ENCODE peak calls at places on chromosomes 12 and 14, in six cellular contexts. Q is CD8-positive, alpha-beta memory T cell; W is hypothalamus; R is RPMI8226; P is activated T-helper 1 cell treated with Interleukin-2 at 50 U/mL for 16 hours; A is stimulated activated CD4-positive, alpha-beta T cell treated with anti-CD3 and anti-CD28 coated beads, Interleukin-4, amount 100 ng/mL, for 4 hours. F is an unnamed sample.

GRCh38 chr14:105368910-105369652 is 29.3 kb upstream of the TEX22 start:
- DNase-seq in Q (no peak), A (no peak), W (no peak), R (no peak), P (no peak), F (no peak)

GRCh38 chr12:26830783-26831601 is 2.0 kb downstream of the ITPR2 start:
- DNase-seq in Q (no peak), A (no peak), R (no peak), P (no peak), W (no peak), F (no peak)

GRCh38 chr12:88361493-88361892 is 218.8 kb downstream of the KITLG start:
- DNase-seq in Q (no peak), P (no peak), R (no peak), A (no peak), W (no peak), F (no peak)

GRCh38 chr14:58243790-58244555 is 670 bp upstream of the PSMA3 start:
- DNase-seq in A (no peak), P (no peak), W (no peak), R (peak; percentile 50), Q (no peak), F (no peak)

GRCh38 chr12:6450091-6450868 is 1.6 kb upstream of the TAPBPL start:
- DNase-seq in Q (no peak), W (no peak), A (no peak), R (no peak), P (no peak), F (no peak)

GRCh38 chr12:101642115-101643067 is 47.6 kb downstream of the MYBPC1 start:
- DNase-seq in A (no peak), R (no peak), P (no peak), Q (no peak), W (no peak), F (peak; percentile 29)

GRCh38 chr14:36941783-36942521 is 230.5 kb downstream of the SLC25A21 start:
- DNase-seq in Q (no peak), R (peak; percentile 44), P (no peak), W (peak; percentile 1), A (peak; percentile 43), F (peak; percentile 9)

GRCh38 chr12:113874999-113875561 is 91.0 kb downstream of the RBM19 start:
- DNase-seq in W (no peak), P (no peak), Q (no peak), A (no peak), R (no peak), F (no peak)

GRCh38 chr12:124761876-124762275 is 101.8 kb downstream of the SCARB1 start:
- DNase-seq in A (peak; percentile 24), P (no peak), W (no peak), R (no peak), Q (no peak), F (no peak)

GRCh38 chr12:112839386-112839972 is 47.9 kb downstream of the RPH3A start:
- DNase-seq in R (no peak), A (no peak), P (no peak), Q (no peak), W (no peak), F (no peak)

GRCh38 chr12:3336606-3337311 is 154.2 kb upstream of the PRMT8 start:
- DNase-seq in R (no peak), Q (no peak), P (no peak), W (no peak), A (no peak), F (no peak)

GRCh38 chr14:86683525-86683924 is 1153.6 kb downstream of the FLRT2 start:
- DNase-seq in R (no peak), P (no peak), Q (no peak), W (no peak), A (no peak), F (no peak)

GRCh38 chr14:56811596-56812363 is 1.5 kb upstream of the OTX2 start:
- DNase-seq in P (no peak), Q (no peak), W (no peak), A (no peak), R (no peak), F (no peak)

GRCh38 chr12:87509233-87509820 is 519.9 kb downstream of the C12orf50 start:
- DNase-seq in A (no peak), P (no peak), R (no peak), W (no peak), Q (no peak), F (no peak)

GRCh38 chr14:69991422-69991821 is 112.2 kb downstream of the SMOC1 start:
- DNase-seq in A (no peak), R (no peak), P (no peak), W (no peak), Q (no peak), F (no peak)

GRCh38 chr12:121992059-121992879 is 29.4 kb upstream of the BCL7A start:
- DNase-seq in A (peak; percentile 47), P (peak; percentile 4), W (no peak), R (no peak), Q (no peak), F (no peak)

GRCh38 chr14:78278464-78278863 is 108.3 kb downstream of the NRXN3 start:
- DNase-seq in P (no peak), A (no peak), W (no peak), R (no peak), Q (no peak), F (no peak)

GRCh38 chr12:32595251-32595650 is 83.8 kb upstream of the DNM1L start:
- DNase-seq in W (no peak), P (no peak), R (no peak), Q (no peak), A (no peak), F (no peak)

GRCh38 chr12:54588110-54588831 is at the start of gene PPP1R1A:
- DNase-seq in P (no peak), A (no peak), R (no peak), Q (no peak), W (no peak), F (no peak)

GRCh38 chr14:67962215-67962644 is 142.7 kb downstream of the RAD51B start:
- DNase-seq in P (no peak), W (no peak), R (no peak), Q (no peak), A (no peak), F (no peak)

GRCh38 chr12:40175045-40175444 is 49.8 kb upstream of the LRRK2 start:
- DNase-seq in R (no peak), Q (no peak), P (no peak), A (no peak), W (no peak), F (no peak)

GRCh38 chr12:130104596-130105253 is 57.5 kb upstream of the FZD10 start:
- DNase-seq in Q (no peak), P (no peak), W (no peak), R (no peak), A (no peak), F (no peak)

GRCh38 chr12:78490841-78491240 is 373.7 kb upstream of the SYT1 start:
- DNase-seq in A (no peak), P (no peak), W (no peak), Q (no peak), R (no peak), F (no peak)

GRCh38 chr14:94771191-94771905 is 1.4 kb upstream of the GSC start:
- DNase-seq in Q (no peak), A (no peak), R (no peak), W (no peak), P (no peak), F (no peak)

GRCh38 chr12:71478277-71478676 is 38.7 kb downstream of the LGR5 start:
- DNase-seq in Q (no peak), R (no peak), W (no peak), A (no peak), P (no peak), F (no peak)

F was measured in gastrocnemius medialis.